ENCODE peak calls at places on chromosomes 3 and 15, in four cellular contexts. Z is HepG2, I is K562, O is WTC11. P is an unnamed sample.

GRCh38 chr15:89067751-89068150 is 20.5 kb upstream of the ABHD2 start:
- DNase-seq in O (no peak), I (no peak), Z (no peak), P (no peak)

GRCh38 chr15:29471306-29471705 is 201.7 kb upstream of the NSMCE3 start:
- DNase-seq in Z (no peak), I (no peak), O (no peak), P (no peak)

GRCh38 chr15:41958002-41958420 is 14.3 kb downstream of the EHD4 start:
- DNase-seq in O (no peak), Z (no peak), I (no peak), P (no peak)

GRCh38 chr3:49872801-49873281 is 3.1 kb upstream of the CAMKV start:
- DNase-seq in O (no peak), I (no peak), Z (no peak), P (no peak)

GRCh38 chr3:81920805-81921204 is 159.4 kb upstream of the GBE1 start:
- DNase-seq in O (no peak), I (no peak), Z (no peak), P (no peak)

GRCh38 chr3:70803317-70803716 is 490.9 kb upstream of the MDFIC2 start:
- DNase-seq in I (no peak), Z (no peak), O (no peak), P (no peak)

GRCh38 chr3:152159328-152159727 is 109.4 kb upstream of the MBNL1 start:
- DNase-seq in Z (no peak), I (no peak), O (no peak), P (no peak)

GRCh38 chr3:71629289-71630252 is 46.0 kb upstream of the FOXP1 start:
- DNase-seq in I (no peak), O (no peak), Z (no peak), P (no peak)

GRCh38 chr15:29656636-29657475 is 165.4 kb downstream of the TJP1 start:
- DNase-seq in Z (no peak), I (peak; percentile 59), O (peak; percentile 83), P (no peak)

GRCh38 chr3:14602006-14602803 is 49.4 kb upstream of the CCDC174 start:
- DNase-seq in I (peak; percentile 31), O (peak; percentile 65), Z (no peak), P (peak; percentile 39)

GRCh38 chr3:34178415-34178814 is 380.0 kb downstream of the PDCD6IP start:
- DNase-seq in O (no peak), I (no peak), Z (no peak), P (no peak)

GRCh38 chr3:133161666-133162065 is 123.5 kb downstream of the TMEM108 start:
- DNase-seq in O (no peak), I (no peak), Z (no peak), P (no peak)

GRCh38 chr3:195221876-195222617 is 48.9 kb downstream of the XXYLT1 start:
- DNase-seq in Z (no peak), O (no peak), I (no peak), P (no peak)

GRCh38 chr3:123286308-123287023 is 84.7 kb downstream of the SEC22A start:
- DNase-seq in I (peak; percentile 71), O (peak; percentile 82), Z (peak; percentile 48), P (peak; percentile 79)

GRCh38 chr3:48678566-48679380 is 6.9 kb downstream of the NCKIPSD start:
- DNase-seq in I (no peak), Z (no peak), O (no peak), P (no peak)

GRCh38 chr3:58572013-58572633 is 5.1 kb downstream of the FAM107A start:
- DNase-seq in I (no peak), O (no peak), Z (no peak), P (no peak)

GRCh38 chr3:64039972-64040733 is 16.9 kb upstream of the PSMD6 start:
- DNase-seq in I (no peak), Z (no peak), O (no peak), P (no peak)

GRCh38 chr15:31483053-31483923 is 156.7 kb downstream of the KLF13 start:
- DNase-seq in O (peak; percentile 52), Z (no peak), I (no peak), P (no peak)

GRCh38 chr3:53269888-53270880 is 14.4 kb upstream of the TKT start:
- DNase-seq in I (peak; percentile 79), O (peak; percentile 60), Z (peak; percentile 97), P (peak; percentile 54)

GRCh38 chr3:72111265-72111972 is 326.5 kb upstream of the PROK2 start:
- DNase-seq in O (no peak), I (no peak), Z (no peak), P (no peak)

GRCh38 chr3:107531917-107532469 is 9.2 kb downstream of the BBX start:
- DNase-seq in I (no peak), Z (no peak), O (no peak), P (no peak)

GRCh38 chr3:191761906-191762305 is 300.9 kb downstream of the PYDC2 start:
- DNase-seq in I (no peak), Z (no peak), O (no peak), P (no peak)

GRCh38 chr15:90623854-90624253 is 93.3 kb upstream of the BLM start:
- DNase-seq in Z (no peak), O (no peak), I (no peak), P (no peak)

GRCh38 chr3:60992395-60992794 is 258.9 kb downstream of the FHIT start:
- DNase-seq in Z (no peak), I (no peak), O (no peak), P (no peak)

GRCh38 chr3:186815490-186815889 is 9.2 kb upstream of the RFC4 start:
- DNase-seq in Z (no peak), I (peak; percentile 54), O (no peak), P (no peak)

GRCh38 chr15:94097567-94097966 is 133.8 kb upstream of the MCTP2 start:
- DNase-seq in Z (no peak), O (no peak), I (no peak), P (no peak)

GRCh38 chr3:13079510-13079909 is 6.3 kb upstream of the IQSEC1 start:
- DNase-seq in I (no peak), Z (no peak), O (no peak), P (no peak)

GRCh38 chr3:176513604-176514003 is 683.7 kb downstream of the TBL1XR1 start:
- DNase-seq in Z (no peak), I (no peak), O (no peak), P (no peak)

GRCh38 chr3:173411288-173412064 is 13.9 kb downstream of the NLGN1 start:
- DNase-seq in I (no peak), O (no peak), Z (peak; percentile 9), P (peak; percentile 33)

GRCh38 chr15:36810656-36811449 is 231.4 kb downstream of the CDIN1 start:
- DNase-seq in Z (no peak), I (peak; percentile 36), O (peak; percentile 22), P (peak; percentile 17)

GRCh38 chr3:197031315-197032285 is 2.0 kb upstream of the MELTF start:
- DNase-seq in Z (peak; percentile 96), O (no peak), I (peak; percentile 87), P (no peak)

GRCh38 chr15:32957219-32957618 is 237.3 kb downstream of the FMN1 start:
- DNase-seq in O (no peak), I (no peak), Z (no peak), P (no peak)

GRCh38 chr3:136819784-136820640 is 1.1 kb downstream of the SLC35G2 start:
- DNase-seq in I (no peak), Z (peak; percentile 34), O (peak; percentile 72), P (peak; percentile 57)

GRCh38 chr3:46867550-46867898 is 4.3 kb upstream of the MYL3 start:
- DNase-seq in Z (no peak), I (no peak), O (no peak), P (no peak)

GRCh38 chr3:38479431-38480092 is 16.6 kb upstream of the EXOG start:
- DNase-seq in O (peak; percentile 47), I (peak; percentile 73), Z (peak; percentile 47), P (peak; percentile 63)

GRCh38 chr15:81752149-81752942 is 293.5 kb downstream of the MEX3B start:
- DNase-seq in O (no peak), I (no peak), Z (no peak), P (peak; percentile 19)

GRCh38 chr15:79078763-79079395 is 11.7 kb downstream of the RASGRF1 start:
- DNase-seq in I (peak; percentile 18), Z (no peak), O (no peak), P (no peak)

GRCh38 chr15:79082363-79083070 is 8.1 kb downstream of the RASGRF1 start:
- DNase-seq in Z (no peak), I (no peak), O (no peak), P (no peak)

GRCh38 chr15:79075256-79075655 is 15.3 kb downstream of the RASGRF1 start:
- DNase-seq in Z (no peak), I (no peak), O (no peak), P (no peak)

GRCh38 chr15:79076661-79077060 is 13.9 kb downstream of the RASGRF1 start:
- DNase-seq in O (no peak), I (no peak), Z (no peak), P (no peak)

DNA sequence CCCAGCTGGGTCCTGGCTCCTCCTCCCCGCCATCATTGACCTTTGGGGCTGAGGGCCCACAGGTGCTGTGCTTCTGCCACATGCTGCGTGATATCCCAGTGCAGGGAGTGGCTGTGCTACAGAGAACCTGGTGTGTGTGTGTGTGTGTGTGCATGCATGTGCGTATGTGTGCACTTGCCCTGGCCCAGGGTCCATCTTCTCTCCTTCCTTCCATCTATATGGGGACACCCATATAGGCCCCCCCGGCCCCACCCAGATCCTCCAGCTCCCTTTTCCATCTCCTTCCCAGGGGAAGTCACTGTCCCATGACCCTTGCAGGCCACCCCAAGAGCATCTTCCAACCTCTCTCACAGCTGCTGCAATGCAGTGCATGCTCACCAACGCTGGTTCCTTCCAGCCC is 12.6 kb downstream of the RASGRF1 start:
- DNase-seq in Z (no peak), O (no peak), I (no peak), P (no peak)
- TF ChIP-seq ELF4 in Z (no peak), O (no peak), I (no peak), P (no peak)

GRCh38 chr15:87577336-87577735 is 679.2 kb downstream of the NTRK3 start:
- DNase-seq in O (no peak), Z (no peak), I (no peak), P (no peak)

GRCh38 chr15:87579537-87579936 is 677.0 kb downstream of the NTRK3 start:
- DNase-seq in I (no peak), Z (no peak), O (no peak), P (no peak)

GRCh38 chr15:87578776-87579175 is 677.8 kb downstream of the NTRK3 start:
- DNase-seq in Z (no peak), I (no peak), O (no peak), P (no peak)

GRCh38 chr15:87576486-87577176 is 679.9 kb downstream of the NTRK3 start:
- DNase-seq in I (no peak), O (no peak), Z (no peak), P (no peak)

GRCh38 chr15:87582169-87582568 is 674.4 kb downstream of the NTRK3 start:
- DNase-seq in Z (no peak), O (peak; percentile 12), I (no peak), P (no peak)
- TF ChIP-seq ELF4 in Z (no peak), O (no peak), I (no peak), P (no peak)

GRCh38 chr15:22786868-22787698 is 639 bp downstream of the NIPA1 start:
- DNase-seq in Z (peak; percentile 10), O (peak; percentile 53), I (peak; percentile 34), P (peak; percentile 16)

DNA sequence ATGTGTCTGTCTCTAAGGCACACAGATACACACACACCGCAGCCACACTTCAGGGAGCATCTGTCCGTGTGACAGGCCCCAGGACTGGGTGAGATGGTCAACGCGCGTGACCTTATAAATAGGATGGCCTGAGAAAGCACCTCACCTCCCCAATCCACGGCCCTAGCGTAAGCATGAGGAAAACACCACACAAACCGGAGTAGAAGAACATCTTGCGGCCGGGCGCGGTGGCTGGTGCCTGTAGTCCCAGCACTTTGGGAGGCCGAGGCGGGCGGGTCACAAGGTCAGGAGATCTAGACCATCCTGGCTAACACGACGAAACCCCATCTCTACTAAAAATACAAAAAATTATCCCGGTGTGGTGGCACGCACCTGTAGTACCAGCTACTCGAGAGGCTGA is 1.6 kb downstream of the NIPA1 start:
- DNase-seq in Z (no peak), I (no peak), O (no peak), P (no peak)
- TF ChIP-seq ELF4 in Z (no peak), I (no peak), O (no peak), P (no peak)

GRCh38 chr3:32577621-32578556 is 7.2 kb upstream of the DYNC1LI1 start:
- DNase-seq in O (no peak), I (no peak), Z (no peak), P (no peak)
- TF ChIP-seq ELF4 in O (no peak), I (peak; percentile 21), Z (no peak), P (no peak)

P was measured in HEK293T.